ENCODE peak calls at places on chromosomes 16 and 17, in six cellular contexts. G, E, P, A, M and K are unnamed samples.

GRCh38 chr17:76354747-76355310 is 1.1 kb upstream of the PRPSAP1 start:
- DNase-seq in G (no peak), E (no peak), P (no peak), A (no peak), M (no peak), K (peak; percentile 29)

GRCh38 chr17:9928601-9929341 is 23.7 kb upstream of the RCVRN start:
- DNase-seq in G (peak; percentile 64), E (no peak), P (no peak), A (no peak), M (no peak), K (no peak)

GRCh38 chr17:66507103-66507923 is 204.9 kb downstream of the PRKCA start:
- DNase-seq in G (peak; percentile 84), E (peak; percentile 71), P (no peak), A (no peak), M (no peak), K (no peak)

GRCh38 chr17:20302191-20302917 is 165.0 kb downstream of the LGALS9B start:
- DNase-seq in G (no peak), E (no peak), P (no peak), A (no peak), M (no peak), K (no peak)

GRCh38 chr16:89395150-89396142 is 94.9 kb downstream of the ANKRD11 start:
- DNase-seq in G (peak; percentile 96), E (peak; percentile 88), P (peak; percentile 93), A (peak; percentile 79), M (peak; percentile 34), K (peak; percentile 93)

GRCh38 chr16:79607587-79607986 is 7.0 kb upstream of the MAF start:
- DNase-seq in G (peak; percentile 69), E (peak; percentile 75), P (no peak), A (no peak), M (no peak), K (no peak)

GRCh38 chr16:20799599-20799998 is 6.7 kb downstream of the ERI2 start:
- DNase-seq in G (peak; percentile 24), E (no peak), P (no peak), A (no peak), M (no peak), K (no peak)

GRCh38 chr16:48608452-48608851 is 1.5 kb downstream of the N4BP1 start:
- DNase-seq in G (peak; percentile 31), E (peak; percentile 67), P (no peak), A (no peak), M (no peak), K (no peak)

GRCh38 chr16:56310685-56311084 is 114.7 kb downstream of the AMFR start:
- DNase-seq in G (no peak), E (no peak), P (no peak), A (no peak), M (no peak), K (no peak)

GRCh38 chr17:43834106-43834505 is 1.2 kb upstream of the MPP3 start:
- DNase-seq in G (peak; percentile 42), E (peak; percentile 11), P (no peak), A (no peak), M (no peak), K (no peak)

GRCh38 chr17:73956595-73957465 is 246.6 kb upstream of the RPL38 start:
- DNase-seq in G (no peak), E (peak; percentile 12), P (no peak), A (peak; percentile 41), M (no peak), K (no peak)

GRCh38 chr17:79075433-79075805 is 795 bp downstream of the ENGASE start:
- DNase-seq in G (no peak), E (no peak), P (no peak), A (no peak), M (no peak), K (no peak)

GRCh38 chr17:2331303-2331702 is 5.0 kb downstream of the TSR1 start:
- DNase-seq in G (no peak), E (no peak), P (no peak), A (no peak), M (no peak), K (no peak)

GRCh38 chr17:73747221-73748002 is 103.2 kb upstream of the SDK2 start:
- DNase-seq in G (no peak), E (no peak), P (no peak), A (peak; percentile 54), M (no peak), K (no peak)

GRCh38 chr17:78231991-78232759 is 744 bp downstream of the TMEM235 start:
- DNase-seq in G (no peak), E (no peak), P (no peak), A (no peak), M (no peak), K (peak; percentile 63)

GRCh38 chr17:80263253-80264047 is 2.8 kb downstream of the RNF213 start:
- DNase-seq in G (no peak), E (peak; percentile 77), P (peak; percentile 88), A (peak; percentile 63), M (peak; percentile 71), K (no peak)

GRCh38 chr17:2262146-2262587 is 41.4 kb downstream of the SMG6 start:
- DNase-seq in G (peak; percentile 91), E (peak; percentile 64), P (no peak), A (no peak), M (no peak), K (no peak)

GRCh38 chr17:36943250-36944220 is 5.2 kb upstream of the AATF start:
- DNase-seq in G (no peak), E (no peak), P (no peak), A (no peak), M (no peak), K (no peak)

GRCh38 chr17:17741346-17742023 is 60.2 kb downstream of the RAI1 start:
- DNase-seq in G (peak; percentile 39), E (peak; percentile 44), P (no peak), A (no peak), M (no peak), K (no peak)

GRCh38 chr16:1068451-1068850 is 4.1 kb upstream of the SSTR5 start:
- DNase-seq in G (no peak), E (no peak), P (no peak), A (no peak), M (no peak), K (no peak)

GRCh38 chr16:1065466-1066128 is 7.0 kb upstream of the SSTR5 start:
- DNase-seq in G (no peak), E (no peak), P (no peak), A (no peak), M (no peak), K (no peak)

GRCh38 chr16:1069154-1069553 is 3.4 kb upstream of the SSTR5 start:
- DNase-seq in G (no peak), E (no peak), P (no peak), A (no peak), M (no peak), K (no peak)

GRCh38 chr16:1066584-1067172 is 5.9 kb upstream of the SSTR5 start:
- DNase-seq in G (no peak), E (no peak), P (no peak), A (no peak), M (no peak), K (no peak)

GRCh38 chr16:1067629-1068028 is 4.9 kb upstream of the SSTR5 start:
- DNase-seq in G (no peak), E (no peak), P (no peak), A (no peak), M (no peak), K (no peak)
- H3K4me3 ChIP-seq in G (no peak overlapping the region), E (no peak overlapping the region), P (no peak overlapping the region), A (no peak overlapping the region), M (no peak overlapping the region), K (no peak overlapping the region)

GRCh38 chr16:85014311-85014710 is 3.0 kb upstream of the ZDHHC7 start:
- DNase-seq in G (no peak), E (no peak), P (no peak), A (no peak), M (no peak), K (no peak)

GRCh38 chr16:85008267-85008666 is 3.1 kb downstream of the ZDHHC7 start:
- DNase-seq in G (no peak), E (no peak), P (no peak), A (no peak), M (no peak), K (no peak)

GRCh38 chr16:85010446-85010930 is 847 bp downstream of the ZDHHC7 start:
- DNase-seq in G (no peak), E (no peak), P (no peak), A (no peak), M (no peak), K (no peak)

GRCh38 chr16:85010931-85011845 is at the start of gene ZDHHC7:
- DNase-seq in G (peak; percentile 71), E (peak; percentile 77), P (peak; percentile 95), A (peak; percentile 91), M (peak; percentile 27), K (peak; percentile 87)

GRCh38 chr16:85011846-85012284 is 530 bp upstream of the ZDHHC7 start:
- DNase-seq in G (no peak), E (no peak), P (no peak), A (no peak), M (no peak), K (no peak)
- H3K27ac ChIP-seq in G (peak overlapping the region; percentile 96), E (peak overlapping the region; percentile 80), P (peak overlapping the region; percentile 99), A (peak overlapping the region; percentile 99), M (peak overlapping the region; percentile 96), K (peak overlapping the region; percentile 99)

GRCh38 chr17:7634384-7634783 is 4.4 kb downstream of the SHBG start:
- DNase-seq in G (no peak), E (no peak), P (no peak), A (peak; percentile 66), M (no peak), K (no peak)

GRCh38 chr17:7631398-7632380 is 1.8 kb downstream of the SHBG start:
- DNase-seq in G (no peak), E (no peak), P (no peak), A (peak; percentile 41), M (no peak), K (no peak)

GRCh38 chr17:7629939-7630571 is at the start of gene SHBG:
- DNase-seq in G (no peak), E (no peak), P (no peak), A (no peak), M (no peak), K (no peak)

GRCh38 chr17:7632492-7632894 is 2.6 kb downstream of the SHBG start:
- DNase-seq in G (no peak), E (peak; percentile 39), P (no peak), A (no peak), M (no peak), K (no peak)

GRCh38 chr17:7633093-7633492 is 3.2 kb downstream of the SHBG start:
- DNase-seq in G (no peak), E (no peak), P (no peak), A (no peak), M (no peak), K (no peak)
- TF ChIP-seq CTCF in G (no peak), E (no peak), P (no peak), A (no peak), M (no peak), K (no peak)

DNA sequence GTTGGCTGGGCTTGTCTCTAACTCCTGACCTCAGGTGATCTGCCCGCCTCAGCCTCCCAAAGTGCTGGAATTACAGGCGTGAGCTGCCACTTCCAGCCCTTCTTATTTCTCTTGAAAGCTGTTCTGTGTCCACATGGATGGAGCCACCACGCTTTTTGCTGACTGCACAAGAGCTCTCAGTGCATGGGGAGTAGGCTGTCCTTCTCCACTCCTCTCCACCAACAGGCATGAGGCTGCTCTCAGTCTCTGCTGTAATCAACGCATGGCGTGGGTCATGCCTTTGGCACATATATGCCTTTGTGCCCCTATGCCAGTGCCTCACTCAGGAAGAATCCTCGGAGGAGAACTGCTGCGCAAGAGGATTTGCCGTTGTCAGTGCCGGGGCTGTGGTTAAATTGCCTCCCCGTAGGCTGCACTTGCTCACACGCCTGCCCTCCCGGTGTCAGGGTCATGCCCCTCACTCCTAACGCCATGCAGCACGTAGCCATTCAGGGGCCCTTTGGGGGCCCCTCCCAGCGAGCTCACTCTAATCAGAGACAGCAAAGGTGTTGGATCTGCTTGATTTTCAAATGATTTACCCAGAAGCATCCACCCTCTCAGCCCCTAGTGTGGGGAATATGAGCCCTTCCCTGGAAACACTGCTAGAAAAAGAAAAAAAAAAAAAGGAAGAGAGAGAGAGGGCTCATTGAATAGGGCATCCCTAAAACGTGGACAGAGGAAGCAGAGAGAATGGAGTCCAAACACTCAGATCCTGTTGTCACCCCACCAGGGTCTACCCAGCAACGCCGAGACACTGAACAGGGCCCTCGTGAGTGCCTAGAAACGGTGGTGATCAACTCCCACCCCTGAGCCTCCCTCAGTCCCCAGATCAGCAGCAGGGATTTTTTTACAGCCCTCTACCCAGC is 47.5 kb upstream of the ZCCHC14 start:
- DNase-seq in G (no peak), E (no peak), P (no peak), A (no peak), M (no peak), K (no peak)
- H3K4me3 ChIP-seq in G (no peak overlapping the region), E (no peak overlapping the region), P (no peak overlapping the region), A (no peak overlapping the region), M (peak overlapping the region; percentile 48), K (no peak overlapping the region)